ENCODE peak calls at places on chromosomes 4 and X, in nine cellular contexts. D is left ventricle myocardium inferior, U is fibroblast of lung, R is fibroblast of pulmonary artery, K is A549, Y is cardiac muscle cell, X is pancreas, B is nephron progenitor cell, Q is left lung. C is an unnamed sample.

GRCh38 chr4:180486342-180486741 is 1756.9 kb upstream of the TENM3 start:
- DNase-seq in D (no peak), U (no peak), R (no peak), K (no peak), Y (no peak), X (no peak), B (no peak), Q (no peak), C (no peak)

GRCh38 chrX:131405497-131405896 is 116.4 kb upstream of the IGSF1 start:
- DNase-seq in D (no peak), U (no peak), R (no peak), K (no peak), Y (no peak), X (no peak), B (no peak), Q (no peak), C (no peak)

GRCh38 chr4:100907465-100908454 is 389.9 kb upstream of the EMCN start:
- DNase-seq in D (no peak), U (peak), R (peak), K (peak), Y (no peak), X (no peak), B (no peak), Q (no peak), C (no peak)

GRCh38 chr4:40453912-40454311 is 118.8 kb downstream of the CHRNA9 start:
- DNase-seq in D (no peak), U (no peak), R (no peak), K (no peak), Y (no peak), X (no peak), B (no peak), Q (no peak), C (no peak)

GRCh38 chr4:1579834-1580686 is 104.1 kb downstream of the FAM53A start:
- DNase-seq in D (peak), U (no peak), R (peak), K (peak), Y (peak), X (peak), B (peak), Q (peak), C (peak)

GRCh38 chr4:78707793-78708192 is 68.4 kb upstream of the BMP2K start:
- DNase-seq in D (no peak), U (no peak), R (no peak), K (no peak), Y (no peak), X (no peak), B (no peak), Q (no peak), C (no peak)

GRCh38 chr4:81084029-81084428 is 53.5 kb downstream of the BMP3 start:
- DNase-seq in D (no peak), U (peak), R (peak), K (peak), Y (no peak), X (no peak), B (no peak), Q (no peak), C (no peak)

GRCh38 chrX:150032742-150033141 is 94.5 kb upstream of the EOLA2 start:
- DNase-seq in D (no peak), U (peak), R (peak), K (peak), Y (no peak), X (no peak), B (no peak), Q (no peak), C (no peak)

GRCh38 chrX:3815896-3816664 is 102.6 kb upstream of the PRKX start:
- DNase-seq in D (peak), U (peak), R (peak), K (peak), Y (peak), X (peak), B (peak), Q (peak), C (peak)

GRCh38 chr4:40736910-40737309 is 12.8 kb upstream of the NSUN7 start:
- DNase-seq in D (no peak), U (peak), R (peak), K (peak), Y (peak), X (no peak), B (no peak), Q (no peak), C (no peak)

GRCh38 chr4:153724606-153725005 is 35.2 kb downstream of the RNF175 start:
- DNase-seq in D (no peak), U (no peak), R (no peak), K (no peak), Y (no peak), X (no peak), B (no peak), Q (no peak), C (no peak)

GRCh38 chr4:127809173-127809800 is 27.2 kb downstream of the HSPA4L start:
- DNase-seq in D (no peak), U (peak), R (peak), K (peak), Y (peak), X (no peak), B (no peak), Q (no peak), C (no peak)
- TF ChIP-seq CTCF in D (no peak), U (peak), R (peak), K (no peak), Y (peak), X (no peak), B (no peak), Q (no peak), C (no peak)

GRCh38 chrX:152635941-152636340 is 1.8 kb upstream of the GABRQ start:
- DNase-seq in D (no peak), U (peak), R (peak), K (peak), Y (peak), X (peak), B (peak), Q (no peak), C (no peak)
- TF ChIP-seq CTCF in D (peak), U (peak), R (peak), K (peak), Y (peak), X (peak), B (peak), Q (peak), C (no peak)

GRCh38 chr4:150257338-150257737 is 179.1 kb downstream of the DCLK2 start:
- DNase-seq in D (no peak), U (no peak), R (no peak), K (no peak), Y (no peak), X (no peak), B (no peak), Q (no peak), C (no peak)

GRCh38 chr4:150261571-150261970 is 183.3 kb downstream of the DCLK2 start:
- DNase-seq in D (no peak), U (no peak), R (no peak), K (no peak), Y (no peak), X (no peak), B (no peak), Q (no peak), C (no peak)

GRCh38 chr4:150262611-150263010 is 184.4 kb downstream of the DCLK2 start:
- DNase-seq in D (no peak), U (no peak), R (no peak), K (no peak), Y (no peak), X (no peak), B (peak), Q (no peak), C (no peak)

GRCh38 chr4:150258569-150258968 is 180.3 kb downstream of the DCLK2 start:
- DNase-seq in D (no peak), U (no peak), R (no peak), K (no peak), Y (no peak), X (no peak), B (no peak), Q (no peak), C (no peak)

DNA sequence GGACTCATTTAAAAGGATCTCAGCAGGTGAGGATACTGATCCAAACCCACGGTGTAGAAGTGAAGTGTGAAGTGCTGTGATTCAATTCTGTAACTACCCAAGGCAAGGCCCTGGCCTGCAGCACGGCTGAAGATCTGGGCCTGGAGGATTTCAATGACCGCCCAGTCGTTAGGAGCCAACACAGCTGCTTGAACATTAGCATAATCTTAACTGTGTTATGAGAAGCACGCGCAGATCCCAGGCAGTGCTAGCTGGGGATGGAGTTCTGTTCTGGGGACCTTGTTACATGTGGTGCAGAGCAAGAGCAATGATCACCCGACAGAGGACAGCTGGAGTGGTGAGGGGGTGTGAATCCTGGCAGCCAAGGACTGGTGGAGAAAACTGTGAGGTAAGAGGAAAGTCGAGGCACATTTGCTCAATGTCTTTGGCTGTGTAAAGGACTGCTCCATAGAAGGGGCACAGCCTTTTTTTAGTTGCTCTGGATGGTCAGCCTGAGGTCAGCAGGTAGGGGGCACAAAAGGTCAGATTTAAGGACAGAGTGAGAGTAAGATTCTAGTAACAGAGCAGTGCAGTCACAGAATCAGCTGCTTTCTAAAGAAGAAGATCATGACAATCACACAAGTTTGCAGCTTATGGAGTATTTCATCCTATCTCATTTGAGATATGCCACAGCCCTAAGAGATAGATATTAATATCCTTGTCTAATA is 181.8 kb downstream of the DCLK2 start:
- DNase-seq in D (no peak), U (no peak), R (no peak), K (no peak), Y (no peak), X (no peak), B (no peak), Q (no peak), C (no peak)
- TF ChIP-seq CTCF in D (no peak), U (no peak), R (no peak), K (no peak), Y (no peak), X (no peak), B (no peak), Q (no peak), C (no peak)

GRCh38 chr4:183636488-183636887 is 22.5 kb downstream of the RWDD4 start:
- DNase-seq in D (no peak), U (no peak), R (no peak), K (peak), Y (no peak), X (no peak), B (no peak), Q (no peak), C (no peak)
- TF ChIP-seq CTCF in D (no peak), U (no peak), R (no peak), K (peak), Y (no peak), X (no peak), B (no peak), Q (no peak), C (no peak)

DNA sequence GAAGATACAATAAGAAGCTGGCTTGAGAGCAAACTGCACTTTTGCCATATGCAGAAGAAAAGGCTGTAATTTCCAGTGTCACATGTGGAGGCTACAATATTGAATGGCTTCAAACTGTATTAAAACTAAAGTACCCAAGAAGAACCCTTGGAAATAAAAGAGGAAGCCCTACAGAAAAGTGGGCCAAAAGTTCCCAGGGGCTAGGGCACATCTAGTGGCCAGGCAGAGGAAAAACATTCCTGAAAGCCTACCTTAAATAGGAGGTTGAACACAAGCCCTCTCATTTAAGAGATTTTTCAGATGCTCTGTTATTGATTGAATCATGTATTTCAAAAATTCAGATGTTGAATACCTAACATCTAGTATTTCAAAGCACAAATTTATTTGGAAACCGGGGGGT is 40.6 kb upstream of the PRDX4 start:
- DNase-seq in D (no peak), U (no peak), R (no peak), K (no peak), Y (no peak), X (no peak), B (no peak), Q (no peak), C (no peak)
- TF ChIP-seq CTCF in D (no peak), U (no peak), R (no peak), K (no peak), Y (no peak), X (no peak), B (peak), Q (no peak), C (no peak)

DNA sequence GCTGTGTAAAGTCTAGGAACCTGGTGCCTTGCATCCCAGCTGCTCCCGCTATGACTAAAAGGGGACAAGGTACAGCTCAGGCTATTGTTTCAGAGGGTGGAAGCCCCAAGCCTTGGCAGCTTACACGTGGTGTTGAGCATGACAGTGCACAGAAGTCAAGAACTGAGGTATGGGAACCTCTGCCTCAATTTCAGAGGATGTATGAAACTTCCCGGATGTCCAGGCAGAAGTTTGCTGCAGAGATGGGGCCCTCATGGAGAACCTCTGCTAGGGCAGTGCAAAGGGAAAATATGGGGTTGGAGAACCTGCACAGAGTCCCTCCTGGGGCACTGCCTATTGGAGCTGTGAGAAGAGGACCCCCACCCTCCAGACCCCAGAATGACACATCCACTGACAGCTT is 76.6 kb downstream of the DDX60 start:
- DNase-seq in D (no peak), U (no peak), R (no peak), K (peak), Y (no peak), X (no peak), B (no peak), Q (no peak), C (no peak)
- TF ChIP-seq CTCF in D (no peak), U (no peak), R (no peak), K (no peak), Y (no peak), X (no peak), B (no peak), Q (no peak), C (no peak)